ENCODE peak calls at places on chromosomes 16 and 17, in six cellular contexts. One of them, this sample, is unnamed.

GRCh38 chr17:32275060-32276042 is 9.7 kb downstream of the RHBDL3 start:
- DNase-seq in activated T-cell treated with anti-CD3 and anti-CD28 coated beads for 1 hour: no peak
- DNase-seq in NCI-H2029 treated with DMSO at 0.1 percent for 48 hours: no peak
- DNase-seq in stimulated activated naive CD8-positive, alpha-beta T cell treated with anti-CD3 and anti-CD28 coated beads, Interleukin-15, Interleukin-2, amounts not matched to agents 100 U/mL and 50 U/mL, for 24 hours: peak; percentile 32
- DNase-seq in T-helper 2 cell: no peak
- DNase-seq in H7: peak; percentile 79
- DNase-seq in this sample: peak; percentile 19

GRCh38 chr17:51796026-51796425 is 362.5 kb downstream of the CA10 start:
- DNase-seq in activated T-cell treated with anti-CD3 and anti-CD28 coated beads for 1 hour: no peak
- DNase-seq in NCI-H2029 treated with DMSO at 0.1 percent for 48 hours: no peak
- DNase-seq in stimulated activated naive CD8-positive, alpha-beta T cell treated with anti-CD3 and anti-CD28 coated beads, Interleukin-15, Interleukin-2, amounts not matched to agents 100 U/mL and 50 U/mL, for 24 hours: no peak
- DNase-seq in T-helper 2 cell: no peak
- DNase-seq in H7: no peak
- DNase-seq in this sample: no peak

GRCh38 chr16:12349950-12350842 is 373.7 kb downstream of the SNX29 start:
- DNase-seq in activated T-cell treated with anti-CD3 and anti-CD28 coated beads for 1 hour: no peak
- DNase-seq in NCI-H2029 treated with DMSO at 0.1 percent for 48 hours: no peak
- DNase-seq in stimulated activated naive CD8-positive, alpha-beta T cell treated with anti-CD3 and anti-CD28 coated beads, Interleukin-15, Interleukin-2, amounts not matched to agents 100 U/mL and 50 U/mL, for 24 hours: no peak
- DNase-seq in T-helper 2 cell: no peak
- DNase-seq in H7: no peak
- DNase-seq in this sample: no peak

GRCh38 chr16:10806698-10807097 is 11.9 kb downstream of the TVP23A start:
- DNase-seq in activated T-cell treated with anti-CD3 and anti-CD28 coated beads for 1 hour: no peak
- DNase-seq in NCI-H2029 treated with DMSO at 0.1 percent for 48 hours: no peak
- DNase-seq in stimulated activated naive CD8-positive, alpha-beta T cell treated with anti-CD3 and anti-CD28 coated beads, Interleukin-15, Interleukin-2, amounts not matched to agents 100 U/mL and 50 U/mL, for 24 hours: no peak
- DNase-seq in T-helper 2 cell: no peak
- DNase-seq in H7: no peak
- DNase-seq in this sample: no peak

GRCh38 chr16:84726670-84727467 is 27.1 kb downstream of the USP10 start:
- DNase-seq in activated T-cell treated with anti-CD3 and anti-CD28 coated beads for 1 hour: no peak
- DNase-seq in NCI-H2029 treated with DMSO at 0.1 percent for 48 hours: no peak
- DNase-seq in stimulated activated naive CD8-positive, alpha-beta T cell treated with anti-CD3 and anti-CD28 coated beads, Interleukin-15, Interleukin-2, amounts not matched to agents 100 U/mL and 50 U/mL, for 24 hours: peak; percentile 59
- DNase-seq in T-helper 2 cell: no peak
- DNase-seq in H7: no peak
- DNase-seq in this sample: no peak

GRCh38 chr17:1649844-1650409 is at the start of gene RILP:
- DNase-seq in activated T-cell treated with anti-CD3 and anti-CD28 coated beads for 1 hour: no peak
- DNase-seq in NCI-H2029 treated with DMSO at 0.1 percent for 48 hours: no peak
- DNase-seq in stimulated activated naive CD8-positive, alpha-beta T cell treated with anti-CD3 and anti-CD28 coated beads, Interleukin-15, Interleukin-2, amounts not matched to agents 100 U/mL and 50 U/mL, for 24 hours: no peak
- DNase-seq in T-helper 2 cell: no peak
- DNase-seq in H7: peak; percentile 83
- DNase-seq in this sample: no peak

GRCh38 chr16:69402448-69402847 is 16.6 kb upstream of the TERF2 start:
- DNase-seq in activated T-cell treated with anti-CD3 and anti-CD28 coated beads for 1 hour: no peak
- DNase-seq in NCI-H2029 treated with DMSO at 0.1 percent for 48 hours: no peak
- DNase-seq in stimulated activated naive CD8-positive, alpha-beta T cell treated with anti-CD3 and anti-CD28 coated beads, Interleukin-15, Interleukin-2, amounts not matched to agents 100 U/mL and 50 U/mL, for 24 hours: no peak
- DNase-seq in T-helper 2 cell: no peak
- DNase-seq in H7: no peak
- DNase-seq in this sample: no peak

GRCh38 chr17:30378191-30378796 is 433 bp upstream of the CPD start:
- DNase-seq in activated T-cell treated with anti-CD3 and anti-CD28 coated beads for 1 hour: peak; percentile 35
- DNase-seq in NCI-H2029 treated with DMSO at 0.1 percent for 48 hours: peak; percentile 78
- DNase-seq in stimulated activated naive CD8-positive, alpha-beta T cell treated with anti-CD3 and anti-CD28 coated beads, Interleukin-15, Interleukin-2, amounts not matched to agents 100 U/mL and 50 U/mL, for 24 hours: peak; percentile 60
- DNase-seq in T-helper 2 cell: peak; percentile 80
- DNase-seq in H7: peak; percentile 53
- DNase-seq in this sample: peak; percentile 80

GRCh38 chr17:3723556-3724372 is at the start of gene HASPIN:
- DNase-seq in activated T-cell treated with anti-CD3 and anti-CD28 coated beads for 1 hour: peak; percentile 92
- DNase-seq in NCI-H2029 treated with DMSO at 0.1 percent for 48 hours: peak; percentile 14
- DNase-seq in stimulated activated naive CD8-positive, alpha-beta T cell treated with anti-CD3 and anti-CD28 coated beads, Interleukin-15, Interleukin-2, amounts not matched to agents 100 U/mL and 50 U/mL, for 24 hours: peak; percentile 96
- DNase-seq in T-helper 2 cell: peak; percentile 93
- DNase-seq in H7: peak; percentile 100
- DNase-seq in this sample: peak; percentile 95

GRCh38 chr17:52721932-52722331 is 563.4 kb upstream of the CA10 start:
- DNase-seq in activated T-cell treated with anti-CD3 and anti-CD28 coated beads for 1 hour: no peak
- DNase-seq in NCI-H2029 treated with DMSO at 0.1 percent for 48 hours: no peak
- DNase-seq in stimulated activated naive CD8-positive, alpha-beta T cell treated with anti-CD3 and anti-CD28 coated beads, Interleukin-15, Interleukin-2, amounts not matched to agents 100 U/mL and 50 U/mL, for 24 hours: no peak
- DNase-seq in T-helper 2 cell: no peak
- DNase-seq in H7: no peak
- DNase-seq in this sample: no peak

GRCh38 chr17:42266918-42267766 is 9.0 kb downstream of the STAT5B start:
- DNase-seq in activated T-cell treated with anti-CD3 and anti-CD28 coated beads for 1 hour: no peak
- DNase-seq in NCI-H2029 treated with DMSO at 0.1 percent for 48 hours: no peak
- DNase-seq in stimulated activated naive CD8-positive, alpha-beta T cell treated with anti-CD3 and anti-CD28 coated beads, Interleukin-15, Interleukin-2, amounts not matched to agents 100 U/mL and 50 U/mL, for 24 hours: no peak
- DNase-seq in T-helper 2 cell: peak; percentile 87
- DNase-seq in H7: no peak
- DNase-seq in this sample: peak; percentile 66

GRCh38 chr17:62792122-62792800 is 15.9 kb downstream of the MARCHF10 start:
- DNase-seq in activated T-cell treated with anti-CD3 and anti-CD28 coated beads for 1 hour: no peak
- DNase-seq in NCI-H2029 treated with DMSO at 0.1 percent for 48 hours: no peak
- DNase-seq in stimulated activated naive CD8-positive, alpha-beta T cell treated with anti-CD3 and anti-CD28 coated beads, Interleukin-15, Interleukin-2, amounts not matched to agents 100 U/mL and 50 U/mL, for 24 hours: no peak
- DNase-seq in T-helper 2 cell: no peak
- DNase-seq in H7: no peak
- DNase-seq in this sample: no peak

GRCh38 chr16:65523258-65523950 is 401.5 kb upstream of the CDH11 start:
- DNase-seq in activated T-cell treated with anti-CD3 and anti-CD28 coated beads for 1 hour: no peak
- DNase-seq in NCI-H2029 treated with DMSO at 0.1 percent for 48 hours: no peak
- DNase-seq in stimulated activated naive CD8-positive, alpha-beta T cell treated with anti-CD3 and anti-CD28 coated beads, Interleukin-15, Interleukin-2, amounts not matched to agents 100 U/mL and 50 U/mL, for 24 hours: no peak
- DNase-seq in T-helper 2 cell: no peak
- DNase-seq in H7: no peak
- DNase-seq in this sample: no peak

GRCh38 chr16:85423186-85423550 is 190.0 kb upstream of the GSE1 start:
- DNase-seq in activated T-cell treated with anti-CD3 and anti-CD28 coated beads for 1 hour: no peak
- DNase-seq in NCI-H2029 treated with DMSO at 0.1 percent for 48 hours: no peak
- DNase-seq in stimulated activated naive CD8-positive, alpha-beta T cell treated with anti-CD3 and anti-CD28 coated beads, Interleukin-15, Interleukin-2, amounts not matched to agents 100 U/mL and 50 U/mL, for 24 hours: no peak
- DNase-seq in T-helper 2 cell: no peak
- DNase-seq in H7: no peak
- DNase-seq in this sample: peak; percentile 2

GRCh38 chr17:73389411-73389810 is 77.6 kb upstream of the CDC42EP4 start:
- DNase-seq in activated T-cell treated with anti-CD3 and anti-CD28 coated beads for 1 hour: no peak
- DNase-seq in NCI-H2029 treated with DMSO at 0.1 percent for 48 hours: no peak
- DNase-seq in stimulated activated naive CD8-positive, alpha-beta T cell treated with anti-CD3 and anti-CD28 coated beads, Interleukin-15, Interleukin-2, amounts not matched to agents 100 U/mL and 50 U/mL, for 24 hours: no peak
- DNase-seq in T-helper 2 cell: no peak
- DNase-seq in H7: no peak
- DNase-seq in this sample: no peak

GRCh38 chr17:2853722-2854580 is 57.7 kb downstream of the RAP1GAP2 start:
- DNase-seq in activated T-cell treated with anti-CD3 and anti-CD28 coated beads for 1 hour: no peak
- DNase-seq in NCI-H2029 treated with DMSO at 0.1 percent for 48 hours: no peak
- DNase-seq in stimulated activated naive CD8-positive, alpha-beta T cell treated with anti-CD3 and anti-CD28 coated beads, Interleukin-15, Interleukin-2, amounts not matched to agents 100 U/mL and 50 U/mL, for 24 hours: peak; percentile 31
- DNase-seq in T-helper 2 cell: no peak
- DNase-seq in H7: peak; percentile 89
- DNase-seq in this sample: peak; percentile 42

GRCh38 chr17:19346351-19347255 is 15.9 kb downstream of the B9D1 start:
- DNase-seq in activated T-cell treated with anti-CD3 and anti-CD28 coated beads for 1 hour: no peak
- DNase-seq in NCI-H2029 treated with DMSO at 0.1 percent for 48 hours: no peak
- DNase-seq in stimulated activated naive CD8-positive, alpha-beta T cell treated with anti-CD3 and anti-CD28 coated beads, Interleukin-15, Interleukin-2, amounts not matched to agents 100 U/mL and 50 U/mL, for 24 hours: no peak
- DNase-seq in T-helper 2 cell: no peak
- DNase-seq in H7: peak; percentile 41
- DNase-seq in this sample: peak; percentile 7

GRCh38 chr17:82246365-82247174 is 17.7 kb downstream of the SLC16A3 start:
- DNase-seq in activated T-cell treated with anti-CD3 and anti-CD28 coated beads for 1 hour: no peak
- DNase-seq in NCI-H2029 treated with DMSO at 0.1 percent for 48 hours: no peak
- DNase-seq in stimulated activated naive CD8-positive, alpha-beta T cell treated with anti-CD3 and anti-CD28 coated beads, Interleukin-15, Interleukin-2, amounts not matched to agents 100 U/mL and 50 U/mL, for 24 hours: no peak
- DNase-seq in T-helper 2 cell: no peak
- DNase-seq in H7: peak; percentile 53
- DNase-seq in this sample: no peak

GRCh38 chr17:81392909-81393654 is 2.2 kb upstream of the BAHCC1 start:
- DNase-seq in activated T-cell treated with anti-CD3 and anti-CD28 coated beads for 1 hour: no peak
- DNase-seq in NCI-H2029 treated with DMSO at 0.1 percent for 48 hours: no peak
- DNase-seq in stimulated activated naive CD8-positive, alpha-beta T cell treated with anti-CD3 and anti-CD28 coated beads, Interleukin-15, Interleukin-2, amounts not matched to agents 100 U/mL and 50 U/mL, for 24 hours: no peak
- DNase-seq in T-helper 2 cell: no peak
- DNase-seq in H7: peak; percentile 89
- DNase-seq in this sample: no peak

GRCh38 chr16:74862743-74863244 is 88.2 kb upstream of the FA2H start:
- DNase-seq in activated T-cell treated with anti-CD3 and anti-CD28 coated beads for 1 hour: no peak
- DNase-seq in NCI-H2029 treated with DMSO at 0.1 percent for 48 hours: peak; percentile 13
- DNase-seq in stimulated activated naive CD8-positive, alpha-beta T cell treated with anti-CD3 and anti-CD28 coated beads, Interleukin-15, Interleukin-2, amounts not matched to agents 100 U/mL and 50 U/mL, for 24 hours: no peak
- DNase-seq in T-helper 2 cell: peak; percentile 54
- DNase-seq in H7: peak; percentile 54
- DNase-seq in this sample: peak; percentile 29

GRCh38 chr16:80047796-80048649 is 447.5 kb upstream of the MAF start:
- DNase-seq in activated T-cell treated with anti-CD3 and anti-CD28 coated beads for 1 hour: no peak
- DNase-seq in NCI-H2029 treated with DMSO at 0.1 percent for 48 hours: no peak
- DNase-seq in stimulated activated naive CD8-positive, alpha-beta T cell treated with anti-CD3 and anti-CD28 coated beads, Interleukin-15, Interleukin-2, amounts not matched to agents 100 U/mL and 50 U/mL, for 24 hours: no peak
- DNase-seq in T-helper 2 cell: no peak
- DNase-seq in H7: no peak
- DNase-seq in this sample: no peak

GRCh38 chr17:64219571-64219970 is 43.5 kb downstream of the TEX2 start:
- DNase-seq in activated T-cell treated with anti-CD3 and anti-CD28 coated beads for 1 hour: no peak
- DNase-seq in NCI-H2029 treated with DMSO at 0.1 percent for 48 hours: no peak
- DNase-seq in stimulated activated naive CD8-positive, alpha-beta T cell treated with anti-CD3 and anti-CD28 coated beads, Interleukin-15, Interleukin-2, amounts not matched to agents 100 U/mL and 50 U/mL, for 24 hours: no peak
- DNase-seq in T-helper 2 cell: peak; percentile 5
- DNase-seq in H7: no peak
- DNase-seq in this sample: no peak

GRCh38 chr17:75595919-75596310 is 8.3 kb downstream of the MYO15B start:
- DNase-seq in activated T-cell treated with anti-CD3 and anti-CD28 coated beads for 1 hour: no peak
- DNase-seq in NCI-H2029 treated with DMSO at 0.1 percent for 48 hours: no peak
- DNase-seq in stimulated activated naive CD8-positive, alpha-beta T cell treated with anti-CD3 and anti-CD28 coated beads, Interleukin-15, Interleukin-2, amounts not matched to agents 100 U/mL and 50 U/mL, for 24 hours: no peak
- DNase-seq in T-helper 2 cell: no peak
- DNase-seq in H7: peak; percentile 29
- DNase-seq in this sample: no peak

GRCh38 chr17:18182190-18182977 is 1.2 kb upstream of the ALKBH5 start:
- DNase-seq in activated T-cell treated with anti-CD3 and anti-CD28 coated beads for 1 hour: no peak
- DNase-seq in NCI-H2029 treated with DMSO at 0.1 percent for 48 hours: no peak
- DNase-seq in stimulated activated naive CD8-positive, alpha-beta T cell treated with anti-CD3 and anti-CD28 coated beads, Interleukin-15, Interleukin-2, amounts not matched to agents 100 U/mL and 50 U/mL, for 24 hours: peak; percentile 23
- DNase-seq in T-helper 2 cell: peak; percentile 35
- DNase-seq in H7: no peak
- DNase-seq in this sample: peak; percentile 33

GRCh38 chr16:88382491-88383400 is at the start of gene ZNF469:
- DNase-seq in activated T-cell treated with anti-CD3 and anti-CD28 coated beads for 1 hour: no peak
- DNase-seq in NCI-H2029 treated with DMSO at 0.1 percent for 48 hours: no peak
- DNase-seq in stimulated activated naive CD8-positive, alpha-beta T cell treated with anti-CD3 and anti-CD28 coated beads, Interleukin-15, Interleukin-2, amounts not matched to agents 100 U/mL and 50 U/mL, for 24 hours: peak; percentile 25
- DNase-seq in T-helper 2 cell: no peak
- DNase-seq in H7: peak; percentile 93
- DNase-seq in this sample: no peak

GRCh38 chr17:77865716-77866115 is 92.8 kb upstream of the TNRC6C start:
- DNase-seq in activated T-cell treated with anti-CD3 and anti-CD28 coated beads for 1 hour: no peak
- DNase-seq in NCI-H2029 treated with DMSO at 0.1 percent for 48 hours: no peak
- DNase-seq in stimulated activated naive CD8-positive, alpha-beta T cell treated with anti-CD3 and anti-CD28 coated beads, Interleukin-15, Interleukin-2, amounts not matched to agents 100 U/mL and 50 U/mL, for 24 hours: no peak
- DNase-seq in T-helper 2 cell: no peak
- DNase-seq in H7: no peak
- DNase-seq in this sample: no peak

GRCh38 chr16:27190316-27190871 is 12.9 kb upstream of the KDM8 start:
- DNase-seq in activated T-cell treated with anti-CD3 and anti-CD28 coated beads for 1 hour: no peak
- DNase-seq in NCI-H2029 treated with DMSO at 0.1 percent for 48 hours: no peak
- DNase-seq in stimulated activated naive CD8-positive, alpha-beta T cell treated with anti-CD3 and anti-CD28 coated beads, Interleukin-15, Interleukin-2, amounts not matched to agents 100 U/mL and 50 U/mL, for 24 hours: no peak
- DNase-seq in T-helper 2 cell: no peak
- DNase-seq in H7: no peak
- DNase-seq in this sample: no peak

GRCh38 chr17:19753049-19753444 is 4.9 kb upstream of the ALDH3A1 start:
- DNase-seq in activated T-cell treated with anti-CD3 and anti-CD28 coated beads for 1 hour: no peak
- DNase-seq in NCI-H2029 treated with DMSO at 0.1 percent for 48 hours: no peak
- DNase-seq in stimulated activated naive CD8-positive, alpha-beta T cell treated with anti-CD3 and anti-CD28 coated beads, Interleukin-15, Interleukin-2, amounts not matched to agents 100 U/mL and 50 U/mL, for 24 hours: no peak
- DNase-seq in T-helper 2 cell: no peak
- DNase-seq in H7: no peak
- DNase-seq in this sample: no peak

GRCh38 chr16:70396209-70396904 is 42.5 kb downstream of the ST3GAL2 start:
- DNase-seq in activated T-cell treated with anti-CD3 and anti-CD28 coated beads for 1 hour: no peak
- DNase-seq in NCI-H2029 treated with DMSO at 0.1 percent for 48 hours: no peak
- DNase-seq in stimulated activated naive CD8-positive, alpha-beta T cell treated with anti-CD3 and anti-CD28 coated beads, Interleukin-15, Interleukin-2, amounts not matched to agents 100 U/mL and 50 U/mL, for 24 hours: no peak
- DNase-seq in T-helper 2 cell: no peak
- DNase-seq in H7: peak; percentile 27
- DNase-seq in this sample: no peak

This sample was measured in activated CD4-positive, alpha-beta memory T cell treated with anti-CD3 and anti-CD28 coated beads for 36 hours.